ENCODE peak calls at places on chromosome 19, in seven cellular contexts. One of them, this sample, is unnamed.

GRCh38 chr19:32711747-32712146 is 7.8 kb upstream of the TDRD12 start:
- DNase-seq in H9: no peak
- DNase-seq in astrocyte: no peak
- DNase-seq in IMR-90: no peak
- DNase-seq in SK-N-SH: no peak
- DNase-seq in neural progenitor cell: no peak
- DNase-seq in K562: no peak
- DNase-seq in this sample: no peak

GRCh38 chr19:16351133-16351809 is 26.6 kb downstream of the KLF2 start:
- DNase-seq in IMR-90: peak; percentile 54
- DNase-seq in neural progenitor cell: no peak
- DNase-seq in K562: no peak
- DNase-seq in astrocyte: peak; percentile 42
- DNase-seq in H9: no peak
- DNase-seq in SK-N-SH: no peak
- DNase-seq in this sample: no peak

GRCh38 chr19:31356587-31357314 is 7.5 kb upstream of the TSHZ3 start:
- DNase-seq in H9: peak; percentile 77
- DNase-seq in neural progenitor cell: peak; percentile 75
- DNase-seq in K562: peak; percentile 52
- DNase-seq in SK-N-SH: peak; percentile 32
- DNase-seq in IMR-90: no peak
- DNase-seq in astrocyte: no peak
- DNase-seq in this sample: peak; percentile 31

GRCh38 chr19:28377077-28377476 is 835.9 kb downstream of the UQCRFS1 start:
- DNase-seq in K562: peak; percentile 11
- DNase-seq in H9: no peak
- DNase-seq in neural progenitor cell: peak; percentile 43
- DNase-seq in SK-N-SH: no peak
- DNase-seq in astrocyte: no peak
- DNase-seq in IMR-90: no peak
- DNase-seq in this sample: no peak

GRCh38 chr19:1026189-1027019 is at the start of gene CNN2:
- DNase-seq in IMR-90: peak; percentile 67
- DNase-seq in astrocyte: peak; percentile 56
- DNase-seq in neural progenitor cell: peak; percentile 94
- DNase-seq in H9: peak; percentile 87
- DNase-seq in K562: peak; percentile 86
- DNase-seq in SK-N-SH: peak; percentile 87
- DNase-seq in this sample: peak; percentile 87

GRCh38 chr19:1503089-1503924 is 9.5 kb downstream of the ADAMTSL5 start:
- DNase-seq in SK-N-SH: peak; percentile 82
- DNase-seq in astrocyte: no peak
- DNase-seq in H9: peak; percentile 79
- DNase-seq in K562: peak; percentile 87
- DNase-seq in IMR-90: peak; percentile 32
- DNase-seq in neural progenitor cell: peak; percentile 86
- DNase-seq in this sample: peak; percentile 62

GRCh38 chr19:44587863-44588752 is 25.3 kb upstream of the IGSF23 start:
- DNase-seq in IMR-90: peak; percentile 96
- DNase-seq in neural progenitor cell: no peak
- DNase-seq in astrocyte: peak; percentile 95
- DNase-seq in K562: peak; percentile 80
- DNase-seq in H9: no peak
- DNase-seq in SK-N-SH: no peak
- DNase-seq in this sample: no peak

GRCh38 chr19:45676851-45677263 is 8.8 kb downstream of the GIPR start:
- DNase-seq in IMR-90: no peak
- DNase-seq in H9: no peak
- DNase-seq in neural progenitor cell: no peak
- DNase-seq in SK-N-SH: no peak
- DNase-seq in astrocyte: no peak
- DNase-seq in K562: no peak
- DNase-seq in this sample: peak; percentile 37

GRCh38 chr19:3413796-3414327 is 47.5 kb downstream of the NFIC start:
- DNase-seq in neural progenitor cell: no peak
- DNase-seq in SK-N-SH: peak; percentile 58
- DNase-seq in K562: no peak
- DNase-seq in H9: no peak
- DNase-seq in IMR-90: no peak
- DNase-seq in astrocyte: no peak
- DNase-seq in this sample: no peak

GRCh38 chr19:21023901-21024300 is 3.4 kb downstream of the ZNF430 start:
- DNase-seq in IMR-90: peak; percentile 65
- DNase-seq in astrocyte: peak; percentile 51
- DNase-seq in H9: no peak
- DNase-seq in SK-N-SH: no peak
- DNase-seq in K562: no peak
- DNase-seq in neural progenitor cell: no peak
- DNase-seq in this sample: no peak

GRCh38 chr19:31715249-31715944 is 366.2 kb upstream of the TSHZ3 start:
- DNase-seq in H9: no peak
- DNase-seq in IMR-90: no peak
- DNase-seq in astrocyte: peak; percentile 17
- DNase-seq in neural progenitor cell: no peak
- DNase-seq in SK-N-SH: no peak
- DNase-seq in K562: no peak
- DNase-seq in this sample: no peak

GRCh38 chr19:35905178-35905727 is 2.8 kb downstream of the TYROBP start:
- DNase-seq in K562: no peak
- DNase-seq in IMR-90: peak; percentile 50
- DNase-seq in neural progenitor cell: no peak
- DNase-seq in H9: no peak
- DNase-seq in SK-N-SH: no peak
- DNase-seq in astrocyte: no peak
- DNase-seq in this sample: no peak

GRCh38 chr19:46529622-46530451 is 34.2 kb upstream of the PNMA8B start:
- DNase-seq in neural progenitor cell: peak; percentile 70
- DNase-seq in IMR-90: peak; percentile 54
- DNase-seq in astrocyte: no peak
- DNase-seq in K562: peak; percentile 82
- DNase-seq in H9: peak; percentile 67
- DNase-seq in SK-N-SH: peak; percentile 81
- DNase-seq in this sample: peak; percentile 69

GRCh38 chr19:3263866-3264265 is 39.4 kb downstream of the CELF5 start:
- DNase-seq in SK-N-SH: no peak
- DNase-seq in H9: no peak
- DNase-seq in neural progenitor cell: no peak
- DNase-seq in K562: no peak
- DNase-seq in astrocyte: peak; percentile 9
- DNase-seq in IMR-90: no peak
- DNase-seq in this sample: no peak

GRCh38 chr19:17703823-17704463 is 15.3 kb upstream of the MAP1S start:
- DNase-seq in astrocyte: peak; percentile 23
- DNase-seq in neural progenitor cell: peak; percentile 77
- DNase-seq in SK-N-SH: peak; percentile 80
- DNase-seq in IMR-90: peak; percentile 31
- DNase-seq in K562: peak; percentile 67
- DNase-seq in H9: peak; percentile 82
- DNase-seq in this sample: peak; percentile 66

GRCh38 chr19:33468361-33469170 is 53.0 kb downstream of the PEPD start:
- DNase-seq in IMR-90: peak; percentile 56
- DNase-seq in H9: peak; percentile 14
- DNase-seq in neural progenitor cell: no peak
- DNase-seq in astrocyte: peak; percentile 57
- DNase-seq in K562: peak; percentile 12
- DNase-seq in SK-N-SH: no peak
- DNase-seq in this sample: no peak

GRCh38 chr19:57171551-57172081 is 4.3 kb upstream of the DUXA start:
- DNase-seq in IMR-90: peak; percentile 39
- DNase-seq in K562: no peak
- DNase-seq in SK-N-SH: peak; percentile 95
- DNase-seq in astrocyte: peak; percentile 3
- DNase-seq in neural progenitor cell: peak; percentile 83
- DNase-seq in H9: peak; percentile 75
- DNase-seq in this sample: peak; percentile 32

GRCh38 chr19:10289167-10289835 is 451 bp upstream of the ICAM5 start:
- DNase-seq in SK-N-SH: peak; percentile 68
- DNase-seq in astrocyte: no peak
- DNase-seq in IMR-90: peak; percentile 54
- DNase-seq in K562: peak; percentile 94
- DNase-seq in H9: peak; percentile 85
- DNase-seq in neural progenitor cell: peak; percentile 73
- DNase-seq in this sample: peak; percentile 41

GRCh38 chr19:1130801-1131717 is 27.3 kb downstream of the GPX4 start:
- DNase-seq in neural progenitor cell: no peak
- DNase-seq in H9: no peak
- DNase-seq in IMR-90: no peak
- DNase-seq in SK-N-SH: no peak
- DNase-seq in K562: no peak
- DNase-seq in astrocyte: no peak
- DNase-seq in this sample: no peak

GRCh38 chr19:10625003-10625761 is at the start of gene SLC44A2:
- DNase-seq in neural progenitor cell: peak; percentile 94
- DNase-seq in K562: no peak
- DNase-seq in astrocyte: peak; percentile 6
- DNase-seq in H9: peak; percentile 87
- DNase-seq in IMR-90: peak; percentile 35
- DNase-seq in SK-N-SH: peak; percentile 93
- DNase-seq in this sample: peak; percentile 97

GRCh38 chr19:7705387-7706187 is 3.7 kb upstream of the FCER2 start:
- DNase-seq in IMR-90: no peak
- DNase-seq in H9: no peak
- DNase-seq in SK-N-SH: no peak
- DNase-seq in astrocyte: no peak
- DNase-seq in K562: no peak
- DNase-seq in neural progenitor cell: no peak
- DNase-seq in this sample: peak; percentile 40

GRCh38 chr19:3821156-3821555 is 35.0 kb upstream of the MATK start:
- DNase-seq in H9: no peak
- DNase-seq in SK-N-SH: no peak
- DNase-seq in astrocyte: no peak
- DNase-seq in K562: no peak
- DNase-seq in IMR-90: no peak
- DNase-seq in neural progenitor cell: no peak
- DNase-seq in this sample: no peak

GRCh38 chr19:48714759-48715261 is 4.7 kb downstream of the MAMSTR start:
- DNase-seq in astrocyte: no peak
- DNase-seq in H9: no peak
- DNase-seq in SK-N-SH: no peak
- DNase-seq in K562: no peak
- DNase-seq in IMR-90: no peak
- DNase-seq in neural progenitor cell: no peak
- DNase-seq in this sample: peak; percentile 62
- H3K4me1 ChIP-seq in astrocyte: peaks cover 24% of the 10 kb centered on the region
- H3K4me1 ChIP-seq in H9: no peaks in the 10 kb centered on the region
- H3K4me1 ChIP-seq in SK-N-SH: peaks cover 30% of the 10 kb centered on the region
- H3K4me1 ChIP-seq in K562: peaks cover 18% of the 10 kb centered on the region
- H3K4me1 ChIP-seq in IMR-90: peaks cover 15% of the 10 kb centered on the region
- H3K4me1 ChIP-seq in neural progenitor cell: peaks cover 18% of the 10 kb centered on the region
- H3K4me1 ChIP-seq in this sample: peaks cover 15% of the 10 kb centered on the region

GRCh38 chr19:5558101-5558621 is 9.6 kb downstream of the TINCR start:
- DNase-seq in K562: no peak
- DNase-seq in IMR-90: no peak
- DNase-seq in neural progenitor cell: no peak
- DNase-seq in SK-N-SH: peak; percentile 9
- DNase-seq in astrocyte: no peak
- DNase-seq in H9: no peak
- DNase-seq in this sample: no peak
- H3K9ac ChIP-seq in K562: no peak overlapping the region
- H3K9ac ChIP-seq in IMR-90: no peak overlapping the region
- H3K9ac ChIP-seq in neural progenitor cell: no peak overlapping the region
- H3K9ac ChIP-seq in SK-N-SH: no peak overlapping the region
- H3K9ac ChIP-seq in astrocyte: no peak overlapping the region
- H3K9ac ChIP-seq in H9: no peak overlapping the region
- H3K9ac ChIP-seq in this sample: no peak overlapping the region

DNA sequence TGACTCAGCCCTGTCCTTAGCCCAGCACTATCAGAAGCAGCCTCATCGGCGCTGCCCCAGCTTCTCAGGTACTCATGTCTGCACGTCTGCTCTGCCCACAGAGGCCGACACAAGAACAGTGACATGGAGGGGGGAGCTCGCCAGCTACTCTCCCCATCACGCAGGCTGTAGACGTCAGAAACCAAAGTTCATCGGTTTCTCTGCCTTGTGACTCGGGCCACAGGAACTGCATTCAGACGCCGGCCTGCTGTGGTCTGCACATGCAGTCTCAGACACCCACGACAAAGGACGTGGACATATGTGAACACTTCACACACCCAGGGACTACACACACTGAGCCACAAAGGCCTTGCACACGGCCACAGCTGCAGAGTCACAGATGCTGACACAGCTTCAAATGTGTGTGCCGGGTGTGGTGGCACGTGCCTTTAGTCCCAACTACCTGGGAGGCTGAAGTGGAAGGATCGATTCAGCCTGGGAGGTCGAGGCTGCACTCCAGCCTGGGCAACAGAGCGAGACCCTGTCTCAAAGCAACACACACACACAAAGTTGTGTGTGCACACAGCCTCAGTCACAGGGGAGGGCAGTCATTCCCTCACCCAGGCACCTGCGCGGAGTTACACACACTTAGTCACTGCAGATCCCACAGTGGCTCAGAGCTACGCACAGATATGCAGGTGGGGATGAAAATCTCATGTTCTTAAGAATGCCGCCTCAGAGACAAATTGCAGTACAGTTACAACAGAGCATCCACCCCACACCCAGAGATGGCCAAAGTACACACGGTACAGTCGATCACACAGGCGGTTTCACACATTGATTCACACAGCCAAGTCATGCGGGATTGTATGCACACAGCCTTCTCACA is 4.9 kb upstream of the ZFP36 start:
- DNase-seq in SK-N-SH: no peak
- DNase-seq in K562: peak; percentile 63
- DNase-seq in astrocyte: peak; percentile 85
- DNase-seq in neural progenitor cell: peak; percentile 13
- DNase-seq in H9: no peak
- DNase-seq in IMR-90: peak; percentile 89
- DNase-seq in this sample: peak; percentile 87
- H3K4me1 ChIP-seq in SK-N-SH: peaks cover 19% of the 10 kb centered on the region
- H3K4me1 ChIP-seq in K562: peaks cover 60% of the 10 kb centered on the region
- H3K4me1 ChIP-seq in astrocyte: peaks cover 49% of the 10 kb centered on the region
- H3K4me1 ChIP-seq in neural progenitor cell: peaks cover 14% of the 10 kb centered on the region
- H3K4me1 ChIP-seq in H9: peaks cover 6% of the 10 kb centered on the region
- H3K4me1 ChIP-seq in IMR-90: peaks cover 29% of the 10 kb centered on the region
- H3K4me1 ChIP-seq in this sample: peaks cover 24% of the 10 kb centered on the region

GRCh38 chr19:6516018-6516658 is 14.0 kb upstream of the TUBB4A start:
- DNase-seq in astrocyte: peak; percentile 88
- DNase-seq in H9: peak; percentile 99
- DNase-seq in neural progenitor cell: peak; percentile 96
- DNase-seq in K562: peak; percentile 98
- DNase-seq in IMR-90: peak; percentile 72
- DNase-seq in SK-N-SH: peak; percentile 90
- DNase-seq in this sample: peak; percentile 97
- H3K9ac ChIP-seq in astrocyte: peak overlapping the region; percentile 81
- H3K9ac ChIP-seq in H9: no peak overlapping the region
- H3K9ac ChIP-seq in neural progenitor cell: no peak overlapping the region
- H3K9ac ChIP-seq in K562: peak overlapping the region; percentile 85
- H3K9ac ChIP-seq in IMR-90: peak overlapping the region; percentile 18
- H3K9ac ChIP-seq in SK-N-SH: peak overlapping the region; percentile 59
- H3K9ac ChIP-seq in this sample: peak overlapping the region; percentile 78

GRCh38 chr19:41357746-41358145 is 4.0 kb upstream of the TGFB1 start:
- DNase-seq in astrocyte: no peak
- DNase-seq in IMR-90: no peak
- DNase-seq in neural progenitor cell: no peak
- DNase-seq in SK-N-SH: peak; percentile 8
- DNase-seq in K562: no peak
- DNase-seq in H9: no peak
- DNase-seq in this sample: no peak
- H3K4me1 ChIP-seq in astrocyte: peaks cover 4% of the 10 kb centered on the region
- H3K4me1 ChIP-seq in IMR-90: no peaks in the 10 kb centered on the region
- H3K4me1 ChIP-seq in neural progenitor cell: peaks cover 2% of the 10 kb centered on the region
- H3K4me1 ChIP-seq in SK-N-SH: peaks cover 18% of the 10 kb centered on the region
- H3K4me1 ChIP-seq in K562: peaks cover 9% of the 10 kb centered on the region
- H3K4me1 ChIP-seq in H9: no peaks in the 10 kb centered on the region
- H3K4me1 ChIP-seq in this sample: peaks cover 1% of the 10 kb centered on the region